ENCODE peak calls at places on chromosomes 2 and 18, in nine cellular contexts. T is breast epithelium, D is AG04450, N is tibial artery, B is psoas muscle, I is left ventricle myocardium inferior, K is adrenal gland, U is GM23248, A is IMR-90. E is an unnamed sample. For H3K9me3, the result is how much of the 10 kb centered on the place peaks cover.

GRCh38 chr2:237532225-237532624 is 34.1 kb upstream of the PRLH start:
- DNase-seq in U (no peak), N (no peak), D (no peak), K (no peak), B (no peak), I (no peak), T (no peak), A (no peak), E (no peak)

GRCh38 chr2:83650156-83650555 is 808.9 kb downstream of the SUCLG1 start:
- DNase-seq in T (no peak), D (no peak), A (no peak), I (no peak), U (peak), B (no peak), N (no peak), K (no peak), E (no peak)

GRCh38 chr2:133568172-133568571 is at the start of gene NCKAP5:
- DNase-seq in U (peak), D (peak), B (no peak), T (peak), A (peak), N (no peak), K (no peak), I (no peak), E (no peak)

GRCh38 chr2:239881031-239881471 is 144.1 kb downstream of the NDUFA10 start:
- DNase-seq in I (no peak), D (no peak), B (no peak), K (peak), A (no peak), T (peak), U (no peak), N (peak), E (no peak)

GRCh38 chr18:54261894-54262293 is 7.4 kb upstream of the POLI start:
- DNase-seq in N (no peak), U (no peak), K (no peak), A (no peak), T (no peak), B (no peak), D (no peak), I (no peak), E (no peak)

GRCh38 chr2:207352978-207353377 is 176.8 kb upstream of the CREB1 start:
- DNase-seq in B (no peak), K (no peak), T (no peak), U (peak), I (no peak), D (no peak), N (no peak), A (peak), E (no peak)

GRCh38 chr2:27185331-27186026 is 26.4 kb upstream of the ATRAID start:
- DNase-seq in D (no peak), K (peak), B (peak), I (no peak), U (peak), N (peak), A (peak), T (no peak), E (no peak)

GRCh38 chr2:5132281-5132680 is 559.9 kb upstream of the SOX11 start:
- DNase-seq in D (no peak), K (no peak), I (no peak), T (no peak), B (no peak), U (no peak), A (no peak), N (no peak), E (no peak)

GRCh38 chr18:76846217-76846616 is 23.9 kb downstream of the ZNF236 start:
- DNase-seq in K (no peak), T (no peak), N (no peak), U (no peak), B (no peak), D (no peak), I (no peak), A (no peak), E (no peak)

GRCh38 chr2:198054299-198054698 is 249.9 kb downstream of the PLCL1 start:
- DNase-seq in B (no peak), A (peak), T (no peak), N (no peak), I (peak), U (peak), K (peak), D (no peak), E (peak)

GRCh38 chr2:232540441-232541041 is 1.0 kb downstream of the CHRNG start:
- DNase-seq in D (no peak), N (no peak), U (no peak), A (no peak), K (no peak), I (peak), T (peak), B (no peak), E (no peak)

GRCh38 chr2:41966920-41967319 is 80.9 kb upstream of the PKDCC start:
- DNase-seq in U (peak), K (no peak), T (no peak), A (no peak), D (no peak), B (peak), N (peak), I (no peak), E (no peak)

GRCh38 chr2:236042087-236042486 is 126.1 kb downstream of the GBX2 start:
- DNase-seq in U (no peak), N (no peak), B (no peak), I (no peak), T (no peak), K (no peak), A (no peak), D (no peak), E (no peak)

GRCh38 chr2:158509928-158510797 is 53.4 kb downstream of the PKP4 start:
- DNase-seq in T (no peak), N (no peak), I (no peak), U (peak), D (no peak), A (peak), K (no peak), B (no peak), E (no peak)

GRCh38 chr2:159807183-159808037 is 9.4 kb upstream of the CD302 start:
- DNase-seq in N (no peak), I (no peak), B (no peak), T (no peak), D (no peak), U (peak), K (peak), A (peak), E (no peak)

GRCh38 chr18:48621240-48621639 is 82.4 kb downstream of the CTIF start:
- DNase-seq in D (peak), A (peak), N (no peak), K (no peak), U (peak), B (no peak), T (no peak), I (no peak), E (no peak)

GRCh38 chr2:159123786-159124185 is 155.3 kb downstream of the TANC1 start:
- DNase-seq in K (no peak), D (no peak), T (no peak), A (no peak), B (no peak), I (no peak), N (no peak), U (no peak), E (no peak)

GRCh38 chr2:145190031-145190703 is 670.2 kb upstream of the ZEB2 start:
- DNase-seq in U (peak), N (no peak), B (no peak), K (no peak), T (no peak), I (no peak), A (peak), D (no peak), E (no peak)

GRCh38 chr2:29644949-29645348 is 276.4 kb downstream of the ALK start:
- DNase-seq in I (no peak), N (no peak), D (no peak), T (no peak), A (no peak), K (no peak), B (no peak), U (no peak), E (no peak)

GRCh38 chr2:124804014-124804940 is 779.2 kb downstream of the CNTNAP5 start:
- DNase-seq in U (peak), A (peak), T (no peak), K (no peak), D (no peak), B (no peak), I (no peak), N (no peak), E (no peak)

GRCh38 chr2:72759755-72760154 is 66.1 kb downstream of the EXOC6B start:
- DNase-seq in I (no peak), T (no peak), D (no peak), A (no peak), K (peak), B (no peak), U (no peak), N (no peak), E (no peak)

GRCh38 chr18:24600076-24600654 is 139.7 kb downstream of the HRH4 start:
- DNase-seq in N (no peak), A (peak), U (peak), D (peak), I (no peak), B (no peak), T (no peak), K (peak), E (no peak)

GRCh38 chr18:54359233-54359632 is 1.5 kb downstream of the C18orf54 start:
- DNase-seq in T (no peak), N (no peak), K (no peak), A (peak), I (no peak), D (no peak), B (no peak), U (peak), E (no peak)

GRCh38 chr2:12287220-12287751 is 429.4 kb upstream of the TRIB2 start:
- DNase-seq in N (no peak), U (peak), T (no peak), B (no peak), D (no peak), K (no peak), I (peak), A (no peak), E (no peak)

GRCh38 chr2:73197579-73197978 is 4.8 kb upstream of the NOTO start:
- DNase-seq in U (no peak), B (no peak), N (no peak), K (no peak), I (no peak), D (no peak), A (no peak), T (no peak), E (no peak)

GRCh38 chr18:63879684-63880083 is 7.8 kb upstream of the SERPINB2 start:
- DNase-seq in T (no peak), A (peak), I (no peak), K (no peak), D (no peak), B (no peak), N (no peak), U (no peak), E (no peak)

GRCh38 chr2:237260032-237260431 is 153.9 kb downstream of the COL6A3 start:
- DNase-seq in A (peak), I (no peak), U (no peak), D (no peak), K (no peak), B (no peak), T (no peak), N (no peak), E (no peak)

GRCh38 chr2:27823135-27823534 is 51.6 kb downstream of the MRPL33 start:
- DNase-seq in B (no peak), A (no peak), I (no peak), T (no peak), D (no peak), K (no peak), U (no peak), N (no peak), E (no peak)

GRCh38 chr2:8009010-8009597 is 672.8 kb upstream of the ID2 start:
- DNase-seq in T (no peak), D (no peak), A (peak), U (peak), K (no peak), I (no peak), B (no peak), N (no peak), E (no peak)

GRCh38 chr2:158966321-158966720 is 2.1 kb upstream of the TANC1 start:
- DNase-seq in U (no peak), K (no peak), I (no peak), N (no peak), T (no peak), D (no peak), A (peak), B (no peak), E (no peak)

GRCh38 chr2:86074256-86074655 is 31.4 kb downstream of the POLR1A start:
- DNase-seq in K (no peak), U (no peak), T (no peak), D (no peak), B (no peak), N (no peak), A (no peak), I (no peak), E (no peak)

GRCh38 chr2:196331816-196332215 is 160.4 kb upstream of the STK17B start:
- DNase-seq in U (peak), T (no peak), B (no peak), D (no peak), K (no peak), A (peak), N (no peak), I (no peak), E (no peak)

GRCh38 chr2:68771211-68771721 is 36.7 kb downstream of the ARHGAP25 start:
- DNase-seq in T (no peak), D (no peak), N (no peak), U (no peak), I (no peak), K (no peak), A (peak), B (no peak), E (no peak)
- H3K9me3 ChIP-seq in T (under half), D (under half), N (under half), U (under half), I (under half), K (under half), A (under half), B (under half), E (under half)

DNA sequence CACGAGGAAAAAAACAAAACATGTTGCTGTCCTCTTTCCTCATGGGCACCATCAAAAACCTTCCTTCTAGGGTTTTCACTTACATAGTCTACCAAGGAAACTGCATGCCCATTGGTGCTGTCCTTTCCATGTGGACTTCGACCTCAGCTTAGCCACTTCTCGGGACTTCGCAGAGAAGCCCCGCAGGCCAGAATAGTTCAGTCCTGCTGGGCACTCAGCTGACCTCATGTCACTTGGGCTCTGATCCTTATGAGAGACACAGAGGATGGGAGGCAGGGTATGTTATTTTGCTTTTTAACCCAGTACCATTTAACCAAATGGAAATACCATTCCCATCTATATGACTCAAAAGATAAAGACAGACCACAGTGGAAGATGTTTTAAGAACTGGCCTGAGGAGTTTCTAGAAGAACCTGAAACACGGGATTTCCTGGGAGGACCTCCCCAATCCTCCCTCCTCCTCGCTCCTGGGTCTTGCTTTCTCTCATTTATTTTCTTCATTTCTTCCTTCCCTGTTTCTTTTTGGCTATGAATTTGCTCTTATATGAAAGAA is 28.4 kb downstream of the AAK1 start:
- DNase-seq in B (no peak), T (no peak), U (no peak), N (no peak), D (no peak), A (no peak), I (no peak), K (no peak), E (no peak)
- H3K9me3 ChIP-seq in B (under half), T (under half), U (under half), N (under half), D (under half), A (under half), I (under half), K (under half), E (under half)

GRCh38 chr18:55877321-55877720 is 289.3 kb upstream of the TCF4 start:
- DNase-seq in I (no peak), T (no peak), D (no peak), N (no peak), B (no peak), U (no peak), K (no peak), A (no peak), E (no peak)
- H3K9me3 ChIP-seq in I (under half), T (under half), D (under half), N (under half), B (under half), U (under half), K (under half), A (under half), E (under half)

GRCh38 chr18:79726721-79727120 is 47.1 kb downstream of the CTDP1 start:
- DNase-seq in K (no peak), T (no peak), N (no peak), B (no peak), I (no peak), D (no peak), A (no peak), U (no peak), E (no peak)
- H3K9me3 ChIP-seq in K (under half), T (under half), N (under half), B (under half), I (under half), D (half or more), A (under half), U (under half), E (under half)

DNA sequence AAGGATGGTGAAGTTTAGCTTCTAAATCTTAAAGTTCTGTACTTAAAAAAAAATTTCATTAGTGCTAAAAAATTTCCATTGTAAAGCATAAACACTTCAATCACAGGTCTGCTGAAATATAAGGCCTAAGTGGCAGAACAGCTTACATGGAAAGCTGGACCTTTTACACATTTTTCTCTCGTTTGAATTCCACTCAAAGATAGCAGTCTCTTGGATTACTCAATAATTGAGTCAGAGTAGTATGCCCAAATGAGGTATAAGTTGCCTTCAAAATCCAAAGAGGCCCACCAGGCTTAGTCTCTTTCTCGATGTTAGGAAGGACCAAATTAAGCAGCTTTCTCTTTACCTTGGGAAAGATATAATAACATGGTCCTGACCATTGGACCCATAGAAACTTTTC is 220.4 kb upstream of the CWC22 start:
- DNase-seq in N (no peak), B (no peak), I (no peak), A (peak), T (no peak), D (no peak), K (no peak), U (peak), E (no peak)
- H3K9me3 ChIP-seq in N (under half), B (under half), I (under half), A (under half), T (under half), D (under half), K (under half), U (under half), E (under half)

GRCh38 chr2:150388289-150388625 is 99.2 kb downstream of the RND3 start:
- DNase-seq in U (no peak), T (no peak), D (no peak), K (no peak), I (no peak), N (no peak), A (no peak), B (no peak), E (no peak)
- H3K9me3 ChIP-seq in U (under half), T (under half), D (under half), K (under half), I (under half), N (under half), A (under half), B (under half), E (under half)

DNA sequence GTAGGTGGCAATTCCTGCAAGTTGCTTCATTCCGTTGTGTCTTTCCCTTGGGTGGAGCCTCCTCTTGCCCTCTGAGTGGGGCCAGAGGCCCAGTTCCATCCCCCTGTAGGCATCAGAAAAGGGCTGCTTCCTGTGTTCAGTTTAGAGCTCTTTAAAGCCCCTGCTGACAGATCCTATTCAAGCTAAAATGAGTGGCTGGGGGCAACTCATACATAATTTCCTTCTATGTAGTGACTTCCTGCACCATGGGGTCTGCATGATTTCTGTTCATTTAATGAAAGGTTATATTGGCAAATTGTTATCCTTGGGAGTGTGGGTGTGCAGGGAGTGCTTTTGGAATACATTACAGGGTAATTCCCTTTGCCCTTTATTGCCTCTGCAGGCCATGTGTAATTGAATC is 52.5 kb downstream of the GPR39 start:
- DNase-seq in D (no peak), K (no peak), I (no peak), A (no peak), N (no peak), U (no peak), B (no peak), T (no peak), E (no peak)
- H3K9me3 ChIP-seq in D (under half), K (under half), I (half or more), A (under half), N (under half), U (under half), B (under half), T (under half), E (under half)

GRCh38 chr18:13696961-13697360 is 29.4 kb downstream of the FAM210A start:
- DNase-seq in D (no peak), U (peak), I (no peak), K (no peak), T (no peak), A (peak), B (no peak), N (no peak), E (no peak)
- H3K9me3 ChIP-seq in D (under half), U (under half), I (under half), K (under half), T (under half), A (under half), B (under half), N (under half), E (under half)